ENCODE peak calls at places on chromosomes 16 and 17, in four cellular contexts. One of them, this sample, is unnamed.

GRCh38 chr17:57268176-57268575 is 11.9 kb downstream of the MSI2 start:
- DNase-seq in progenitor cell of endocrine pancreas: no peak
- DNase-seq in cardiac fibroblast: no peak
- DNase-seq in AG09309: no peak
- DNase-seq in this sample: no peak

GRCh38 chr17:49996495-49997255 is 1.7 kb upstream of the DLX3 start:
- DNase-seq in cardiac fibroblast: peak; percentile 39
- DNase-seq in AG09309: no peak
- DNase-seq in progenitor cell of endocrine pancreas: peak; percentile 80
- DNase-seq in this sample: peak; percentile 82

GRCh38 chr16:81566245-81567007 is 121.8 kb downstream of the CMIP start:
- DNase-seq in AG09309: no peak
- DNase-seq in progenitor cell of endocrine pancreas: no peak
- DNase-seq in cardiac fibroblast: no peak
- DNase-seq in this sample: no peak

GRCh38 chr16:12231666-12232065 is 255.1 kb downstream of the SNX29 start:
- DNase-seq in cardiac fibroblast: no peak
- DNase-seq in progenitor cell of endocrine pancreas: no peak
- DNase-seq in AG09309: peak; percentile 50
- DNase-seq in this sample: no peak

GRCh38 chr16:56667581-56668571 is at the start of gene MT1G:
- DNase-seq in progenitor cell of endocrine pancreas: no peak
- DNase-seq in cardiac fibroblast: peak; percentile 34
- DNase-seq in AG09309: no peak
- DNase-seq in this sample: no peak

GRCh38 chr16:78443780-78444422 is 344.4 kb downstream of the WWOX start:
- DNase-seq in cardiac fibroblast: peak; percentile 18
- DNase-seq in AG09309: no peak
- DNase-seq in progenitor cell of endocrine pancreas: no peak
- DNase-seq in this sample: no peak

GRCh38 chr16:80058236-80058635 is 457.7 kb upstream of the MAF start:
- DNase-seq in AG09309: no peak
- DNase-seq in cardiac fibroblast: peak; percentile 6
- DNase-seq in progenitor cell of endocrine pancreas: no peak
- DNase-seq in this sample: no peak

GRCh38 chr17:80466188-80466705 is 10.2 kb downstream of the NPTX1 start:
- DNase-seq in cardiac fibroblast: no peak
- DNase-seq in AG09309: no peak
- DNase-seq in progenitor cell of endocrine pancreas: no peak
- DNase-seq in this sample: no peak

GRCh38 chr17:36198831-36199465 is 2.4 kb upstream of the CCL3L1 start:
- DNase-seq in progenitor cell of endocrine pancreas: no peak
- DNase-seq in cardiac fibroblast: no peak
- DNase-seq in AG09309: no peak
- DNase-seq in this sample: no peak

GRCh38 chr17:9271989-9272388 is 250.7 kb downstream of the NTN1 start:
- DNase-seq in cardiac fibroblast: no peak
- DNase-seq in AG09309: no peak
- DNase-seq in progenitor cell of endocrine pancreas: no peak
- DNase-seq in this sample: no peak

GRCh38 chr16:86029131-86029741 is 130.3 kb downstream of the IRF8 start:
- DNase-seq in progenitor cell of endocrine pancreas: no peak
- DNase-seq in AG09309: no peak
- DNase-seq in cardiac fibroblast: peak; percentile 53
- DNase-seq in this sample: no peak

GRCh38 chr17:6439951-6440350 is 4.3 kb upstream of the PIMREG start:
- DNase-seq in progenitor cell of endocrine pancreas: no peak
- DNase-seq in cardiac fibroblast: no peak
- DNase-seq in AG09309: no peak
- DNase-seq in this sample: no peak

GRCh38 chr17:81551458-81552243 is 502 bp downstream of the FAAP100 start:
- DNase-seq in cardiac fibroblast: no peak
- DNase-seq in progenitor cell of endocrine pancreas: no peak
- DNase-seq in AG09309: no peak
- DNase-seq in this sample: no peak

GRCh38 chr16:8660841-8661301 is 13.5 kb upstream of the ABAT start:
- DNase-seq in progenitor cell of endocrine pancreas: peak; percentile 60
- DNase-seq in cardiac fibroblast: peak; percentile 68
- DNase-seq in AG09309: no peak
- DNase-seq in this sample: peak; percentile 55

GRCh38 chr17:35376245-35376644 is 2.8 kb upstream of the SLFN11 start:
- DNase-seq in cardiac fibroblast: peak; percentile 14
- DNase-seq in AG09309: no peak
- DNase-seq in progenitor cell of endocrine pancreas: no peak
- DNase-seq in this sample: no peak

GRCh38 chr16:62035115-62036092 is 834 bp downstream of the CDH8 start:
- DNase-seq in progenitor cell of endocrine pancreas: peak; percentile 18
- DNase-seq in cardiac fibroblast: no peak
- DNase-seq in AG09309: no peak
- DNase-seq in this sample: no peak

GRCh38 chr16:4404247-4404966 is 12.0 kb downstream of the CORO7 start:
- DNase-seq in cardiac fibroblast: peak; percentile 58
- DNase-seq in AG09309: no peak
- DNase-seq in progenitor cell of endocrine pancreas: peak; percentile 43
- DNase-seq in this sample: no peak

GRCh38 chr17:33531311-33531710 is 238.2 kb upstream of the ASIC2 start:
- DNase-seq in AG09309: no peak
- DNase-seq in progenitor cell of endocrine pancreas: no peak
- DNase-seq in cardiac fibroblast: no peak
- DNase-seq in this sample: no peak

DNA sequence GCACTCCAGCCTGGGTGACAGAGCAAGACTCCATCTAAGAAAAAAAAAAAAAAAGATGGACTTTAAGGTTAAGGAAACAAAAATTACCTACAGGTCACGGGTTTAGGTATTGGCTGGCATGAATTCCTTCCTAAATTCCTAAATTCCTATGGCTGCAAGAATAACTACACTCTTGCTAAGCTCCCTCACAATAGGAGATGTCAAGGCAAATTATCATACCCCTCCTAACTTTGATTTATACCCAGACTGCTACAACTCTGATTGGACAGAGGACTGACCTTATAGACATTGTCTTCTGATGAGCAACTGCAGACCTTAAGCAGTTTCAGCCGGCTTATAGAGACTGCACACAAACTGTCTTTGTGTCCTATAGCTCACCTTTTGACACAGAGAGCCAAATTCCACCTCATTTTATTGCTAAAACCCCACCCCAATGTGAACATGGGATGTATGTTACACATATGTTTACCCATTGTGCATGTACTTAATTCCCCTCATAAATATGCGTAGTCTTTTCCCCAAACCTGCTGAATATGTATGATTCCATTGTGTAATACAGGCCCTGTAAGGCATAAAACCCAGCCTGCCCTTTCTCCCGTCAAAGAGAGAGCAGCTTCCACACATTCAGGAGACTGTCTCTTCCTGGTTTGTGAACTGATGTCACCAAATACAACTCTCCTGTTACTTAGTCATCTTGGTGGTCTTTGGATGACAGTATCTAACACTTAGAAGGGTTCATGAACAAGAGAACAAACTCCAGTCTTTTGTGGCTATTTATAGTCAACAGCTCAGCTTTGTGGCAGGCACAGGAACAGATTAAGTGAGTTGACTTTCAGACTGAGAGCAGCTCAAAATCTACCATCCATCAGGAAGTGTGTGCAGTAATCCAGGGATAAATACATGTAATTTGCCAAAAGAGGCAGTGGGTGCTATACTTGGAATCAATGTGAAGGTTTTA is 24.8 kb upstream of the TMC7 start:
- DNase-seq in AG09309: no peak
- DNase-seq in cardiac fibroblast: no peak
- DNase-seq in progenitor cell of endocrine pancreas: no peak
- DNase-seq in this sample: no peak
- TF ChIP-seq CTCF in AG09309: no peak
- TF ChIP-seq CTCF in cardiac fibroblast: no peak
- TF ChIP-seq CTCF in progenitor cell of endocrine pancreas: no peak
- TF ChIP-seq CTCF in this sample: no peak

GRCh38 chr17:75632428-75632827 is 806 bp upstream of the SMIM5 start:
- DNase-seq in AG09309: no peak
- DNase-seq in progenitor cell of endocrine pancreas: no peak
- DNase-seq in cardiac fibroblast: no peak
- DNase-seq in this sample: peak; percentile 38

GRCh38 chr17:75634754-75635609 is 1.7 kb downstream of the SMIM5 start:
- DNase-seq in cardiac fibroblast: no peak
- DNase-seq in progenitor cell of endocrine pancreas: no peak
- DNase-seq in AG09309: no peak
- DNase-seq in this sample: no peak

GRCh38 chr17:75632863-75633483 is at the start of gene SMIM5:
- DNase-seq in progenitor cell of endocrine pancreas: peak; percentile 81
- DNase-seq in cardiac fibroblast: peak; percentile 91
- DNase-seq in AG09309: peak; percentile 63
- DNase-seq in this sample: peak; percentile 95

GRCh38 chr17:75634376-75634740 is 1.1 kb downstream of the SMIM5 start:
- DNase-seq in progenitor cell of endocrine pancreas: no peak
- DNase-seq in AG09309: no peak
- DNase-seq in cardiac fibroblast: no peak
- DNase-seq in this sample: no peak

DNA sequence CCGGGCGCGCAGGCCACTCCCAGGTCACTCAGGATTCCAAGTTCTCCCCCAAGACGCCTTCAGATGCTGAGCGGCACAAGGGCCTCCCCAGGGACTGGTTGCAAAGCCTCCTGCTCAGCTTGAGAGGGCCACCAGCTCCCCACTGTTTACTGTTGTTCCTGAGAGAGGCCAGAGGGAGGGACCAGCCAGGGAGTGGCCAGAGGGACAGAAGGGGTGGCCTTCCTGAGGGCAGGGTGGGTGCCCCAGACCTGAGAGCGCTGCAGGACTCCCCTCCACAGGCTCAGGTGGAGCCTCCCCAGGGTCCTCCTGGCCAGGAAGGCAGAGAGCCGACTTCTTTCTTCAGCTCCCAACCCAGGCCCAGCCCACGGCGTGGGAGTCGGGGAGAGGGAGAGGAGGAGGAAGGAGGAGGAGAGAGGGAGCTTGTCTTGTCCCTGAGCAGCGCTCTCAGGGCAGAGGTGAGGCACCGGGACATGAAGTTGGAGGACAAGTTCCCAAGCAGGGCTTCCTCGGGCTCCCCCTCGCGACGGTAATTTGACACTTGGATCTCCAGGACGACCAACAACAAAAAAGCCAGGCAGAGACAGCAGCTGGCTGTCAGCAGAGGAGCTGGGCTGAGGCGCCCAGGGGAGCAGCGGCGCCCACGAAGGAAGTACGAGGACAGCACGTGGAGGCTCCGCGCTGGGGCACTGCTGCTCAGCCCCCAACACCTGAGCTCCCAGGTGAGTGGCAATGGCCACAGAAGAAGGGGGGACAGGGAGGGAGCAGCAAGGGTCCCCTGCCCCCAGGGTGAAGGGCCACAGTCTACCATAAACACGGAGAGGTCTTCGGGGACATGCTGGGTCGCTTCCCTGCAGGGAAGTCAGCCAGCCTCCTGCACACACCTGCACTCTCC is 496 bp downstream of the SMIM5 start:
- DNase-seq in cardiac fibroblast: peak; percentile 92
- DNase-seq in progenitor cell of endocrine pancreas: peak; percentile 77
- DNase-seq in AG09309: peak; percentile 51
- DNase-seq in this sample: peak; percentile 83
- TF ChIP-seq CTCF in cardiac fibroblast: peak; percentile 74
- TF ChIP-seq CTCF in progenitor cell of endocrine pancreas: peak; percentile 69
- TF ChIP-seq CTCF in AG09309: peak; percentile 78
- TF ChIP-seq CTCF in this sample: peak; percentile 58

GRCh38 chr17:68431661-68432071 is 25.6 kb downstream of the WIPI1 start:
- DNase-seq in AG09309: no peak
- DNase-seq in cardiac fibroblast: peak; percentile 56
- DNase-seq in progenitor cell of endocrine pancreas: no peak
- DNase-seq in this sample: no peak
- TF ChIP-seq CTCF in AG09309: peak; percentile 33
- TF ChIP-seq CTCF in cardiac fibroblast: peak; percentile 10
- TF ChIP-seq CTCF in progenitor cell of endocrine pancreas: peak; percentile 35
- TF ChIP-seq CTCF in this sample: no peak

GRCh38 chr16:22183901-22184614 is 21.8 kb downstream of the SDR42E2 start:
- DNase-seq in AG09309: no peak
- DNase-seq in cardiac fibroblast: no peak
- DNase-seq in progenitor cell of endocrine pancreas: no peak
- DNase-seq in this sample: no peak
- TF ChIP-seq CTCF in AG09309: peak; percentile 33
- TF ChIP-seq CTCF in cardiac fibroblast: peak; percentile 44
- TF ChIP-seq CTCF in progenitor cell of endocrine pancreas: peak; percentile 22
- TF ChIP-seq CTCF in this sample: peak; percentile 14

GRCh38 chr16:46975908-46976470 is 2.5 kb upstream of the DNAJA2 start:
- DNase-seq in progenitor cell of endocrine pancreas: no peak
- DNase-seq in cardiac fibroblast: no peak
- DNase-seq in AG09309: no peak
- DNase-seq in this sample: no peak

GRCh38 chr16:46973457-46974324 is at the start of gene DNAJA2:
- DNase-seq in cardiac fibroblast: peak; percentile 91
- DNase-seq in AG09309: peak; percentile 46
- DNase-seq in progenitor cell of endocrine pancreas: peak; percentile 91
- DNase-seq in this sample: peak; percentile 97

GRCh38 chr16:46975165-46975564 is 1.7 kb upstream of the DNAJA2 start:
- DNase-seq in AG09309: no peak
- DNase-seq in progenitor cell of endocrine pancreas: no peak
- DNase-seq in cardiac fibroblast: no peak
- DNase-seq in this sample: no peak

GRCh38 chr16:46972971-46973456 is 460 bp downstream of the DNAJA2 start:
- DNase-seq in cardiac fibroblast: no peak
- DNase-seq in AG09309: no peak
- DNase-seq in progenitor cell of endocrine pancreas: peak; percentile 33
- DNase-seq in this sample: peak; percentile 74

DNA sequence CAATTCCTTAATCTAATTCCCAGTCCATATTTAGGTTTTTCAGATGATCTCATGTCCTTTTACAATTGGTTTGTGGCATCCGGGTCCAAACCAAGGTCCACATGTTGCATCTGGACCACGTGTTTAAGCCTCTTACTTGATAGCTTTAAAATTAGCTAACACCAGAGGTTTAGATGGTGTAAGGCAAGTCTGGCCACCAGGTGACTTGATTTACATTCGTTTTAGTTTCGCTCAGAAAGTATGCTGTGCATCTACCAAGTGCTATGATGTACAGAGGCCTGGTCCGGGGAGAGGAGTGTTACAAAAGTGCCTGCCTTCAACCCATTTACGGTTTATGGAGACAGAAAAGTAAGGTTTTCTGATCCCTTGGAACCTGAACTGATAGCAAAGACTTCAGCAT is 878 bp upstream of the DNAJA2 start:
- DNase-seq in cardiac fibroblast: no peak
- DNase-seq in AG09309: no peak
- DNase-seq in progenitor cell of endocrine pancreas: no peak
- DNase-seq in this sample: peak; percentile 69
- TF ChIP-seq CTCF in cardiac fibroblast: no peak
- TF ChIP-seq CTCF in AG09309: no peak
- TF ChIP-seq CTCF in progenitor cell of endocrine pancreas: no peak
- TF ChIP-seq CTCF in this sample: no peak

This sample was measured in GM20000.